ENCODE peak calls at places on chromosomes 12 and 14, in nine cellular contexts. One of them, this sample, is unnamed.

GRCh38 chr12:20557076-20557475 is 138.1 kb upstream of the SLCO1C1 start:
- DNase-seq in IMR-90: no peak
- DNase-seq in esophagus squamous epithelium: no peak
- DNase-seq in tibial nerve: no peak
- DNase-seq in ovary: no peak
- DNase-seq in lower leg skin: no peak
- DNase-seq in body of pancreas: no peak
- DNase-seq in stomach: no peak
- DNase-seq in adrenal gland: no peak
- DNase-seq in this sample: no peak

GRCh38 chr14:68254669-68255527 is 435.3 kb downstream of the RAD51B start:
- DNase-seq in IMR-90: peak
- DNase-seq in esophagus squamous epithelium: no peak
- DNase-seq in tibial nerve: no peak
- DNase-seq in ovary: no peak
- DNase-seq in lower leg skin: no peak
- DNase-seq in body of pancreas: no peak
- DNase-seq in stomach: no peak
- DNase-seq in adrenal gland: no peak
- DNase-seq in this sample: no peak

GRCh38 chr12:39814626-39815025 is 195.0 kb upstream of the ABCD2 start:
- DNase-seq in IMR-90: no peak
- DNase-seq in esophagus squamous epithelium: no peak
- DNase-seq in tibial nerve: no peak
- DNase-seq in ovary: no peak
- DNase-seq in lower leg skin: no peak
- DNase-seq in body of pancreas: no peak
- DNase-seq in stomach: no peak
- DNase-seq in adrenal gland: no peak
- DNase-seq in this sample: no peak

GRCh38 chr12:131920902-131921840 is 7.9 kb upstream of the PUS1 start:
- DNase-seq in IMR-90: no peak
- DNase-seq in esophagus squamous epithelium: no peak
- DNase-seq in tibial nerve: no peak
- DNase-seq in ovary: no peak
- DNase-seq in lower leg skin: no peak
- DNase-seq in body of pancreas: no peak
- DNase-seq in stomach: no peak
- DNase-seq in adrenal gland: peak
- DNase-seq in this sample: no peak

GRCh38 chr14:42374332-42374731 is 767.7 kb downstream of the LRFN5 start:
- DNase-seq in IMR-90: no peak
- DNase-seq in esophagus squamous epithelium: no peak
- DNase-seq in tibial nerve: no peak
- DNase-seq in ovary: no peak
- DNase-seq in lower leg skin: no peak
- DNase-seq in body of pancreas: no peak
- DNase-seq in stomach: no peak
- DNase-seq in adrenal gland: no peak
- DNase-seq in this sample: no peak

GRCh38 chr12:1606021-1606622 is 11.7 kb upstream of the FBXL14 start:
- DNase-seq in IMR-90: peak
- DNase-seq in esophagus squamous epithelium: no peak
- DNase-seq in tibial nerve: peak
- DNase-seq in ovary: peak
- DNase-seq in lower leg skin: peak
- DNase-seq in body of pancreas: peak
- DNase-seq in stomach: peak
- DNase-seq in adrenal gland: peak
- DNase-seq in this sample: peak

GRCh38 chr12:2492166-2492705 is 302.5 kb upstream of the FKBP4 start:
- DNase-seq in IMR-90: no peak
- DNase-seq in esophagus squamous epithelium: no peak
- DNase-seq in tibial nerve: no peak
- DNase-seq in ovary: no peak
- DNase-seq in lower leg skin: no peak
- DNase-seq in body of pancreas: no peak
- DNase-seq in stomach: no peak
- DNase-seq in adrenal gland: no peak
- DNase-seq in this sample: no peak

GRCh38 chr14:73973497-73973896 is 23.4 kb downstream of the COQ6 start:
- DNase-seq in IMR-90: no peak
- DNase-seq in esophagus squamous epithelium: no peak
- DNase-seq in tibial nerve: no peak
- DNase-seq in ovary: no peak
- DNase-seq in lower leg skin: no peak
- DNase-seq in body of pancreas: no peak
- DNase-seq in stomach: no peak
- DNase-seq in adrenal gland: no peak
- DNase-seq in this sample: peak

GRCh38 chr14:49960453-49960852 is 67.6 kb downstream of the ARF6 start:
- DNase-seq in IMR-90: no peak
- DNase-seq in esophagus squamous epithelium: no peak
- DNase-seq in tibial nerve: no peak
- DNase-seq in ovary: no peak
- DNase-seq in lower leg skin: no peak
- DNase-seq in body of pancreas: no peak
- DNase-seq in stomach: no peak
- DNase-seq in adrenal gland: no peak
- DNase-seq in this sample: no peak

GRCh38 chr14:49961270-49962222 is 68.7 kb downstream of the ARF6 start:
- DNase-seq in IMR-90: peak
- DNase-seq in esophagus squamous epithelium: no peak
- DNase-seq in tibial nerve: no peak
- DNase-seq in ovary: no peak
- DNase-seq in lower leg skin: no peak
- DNase-seq in body of pancreas: no peak
- DNase-seq in stomach: no peak
- DNase-seq in adrenal gland: no peak
- DNase-seq in this sample: no peak

GRCh38 chr14:49957089-49957852 is 64.4 kb downstream of the ARF6 start:
- DNase-seq in IMR-90: no peak
- DNase-seq in esophagus squamous epithelium: no peak
- DNase-seq in tibial nerve: no peak
- DNase-seq in ovary: no peak
- DNase-seq in lower leg skin: no peak
- DNase-seq in body of pancreas: no peak
- DNase-seq in stomach: no peak
- DNase-seq in adrenal gland: no peak
- DNase-seq in this sample: no peak

GRCh38 chr14:49962616-49963015 is 69.7 kb downstream of the ARF6 start:
- DNase-seq in IMR-90: no peak
- DNase-seq in esophagus squamous epithelium: no peak
- DNase-seq in tibial nerve: no peak
- DNase-seq in ovary: no peak
- DNase-seq in lower leg skin: peak
- DNase-seq in body of pancreas: no peak
- DNase-seq in stomach: peak
- DNase-seq in adrenal gland: no peak
- DNase-seq in this sample: no peak

GRCh38 chr14:49959822-49960408 is 67.0 kb downstream of the ARF6 start:
- DNase-seq in IMR-90: no peak
- DNase-seq in esophagus squamous epithelium: no peak
- DNase-seq in tibial nerve: no peak
- DNase-seq in ovary: no peak
- DNase-seq in lower leg skin: no peak
- DNase-seq in body of pancreas: peak
- DNase-seq in stomach: no peak
- DNase-seq in adrenal gland: no peak
- DNase-seq in this sample: no peak
- TF ChIP-seq POLR2A in IMR-90: no peak
- TF ChIP-seq POLR2A in esophagus squamous epithelium: no peak
- TF ChIP-seq POLR2A in tibial nerve: no peak
- TF ChIP-seq POLR2A in ovary: no peak
- TF ChIP-seq POLR2A in lower leg skin: no peak
- TF ChIP-seq POLR2A in body of pancreas: no peak
- TF ChIP-seq POLR2A in stomach: no peak
- TF ChIP-seq POLR2A in adrenal gland: no peak
- TF ChIP-seq POLR2A in this sample: no peak

DNA sequence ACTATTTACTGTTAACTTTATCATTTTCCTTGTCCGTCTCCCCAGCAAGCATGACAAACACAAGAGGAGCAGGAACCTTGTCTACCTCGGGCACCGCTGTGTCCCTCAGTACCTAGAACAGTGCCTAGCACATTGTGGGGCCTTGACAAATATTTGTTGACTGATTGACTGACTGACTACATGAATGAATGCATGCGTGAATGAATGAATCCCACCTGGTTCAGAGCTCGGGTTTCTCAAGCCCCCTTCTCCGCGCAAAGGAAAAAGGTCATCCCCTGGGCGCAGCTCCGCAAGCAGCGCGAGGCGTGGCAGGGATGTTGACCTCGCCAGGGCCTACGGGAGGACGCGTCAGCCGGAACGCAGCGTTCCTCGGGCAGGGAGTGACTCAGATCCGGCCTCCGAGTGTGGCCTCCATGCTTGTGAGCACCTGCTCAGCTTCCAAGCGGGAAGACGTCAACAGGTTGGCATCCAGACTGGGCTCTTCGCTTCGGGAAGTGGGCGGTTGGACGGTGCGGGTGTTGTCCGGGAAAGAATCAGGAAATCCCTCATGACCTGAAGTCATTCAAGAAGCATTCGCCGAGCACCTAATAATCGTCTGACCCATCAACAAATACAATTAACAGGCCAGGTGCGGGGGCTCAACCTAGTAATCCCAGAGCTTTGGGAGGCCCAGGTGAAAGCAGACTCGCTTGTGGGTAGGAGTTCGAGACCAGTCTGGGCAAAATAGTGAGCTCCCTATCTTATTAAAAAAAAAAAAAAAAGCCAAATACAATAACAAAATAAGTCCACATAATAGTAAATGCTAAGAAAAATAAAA is 13.9 kb upstream of the UBC start:
- DNase-seq in IMR-90: peak
- DNase-seq in esophagus squamous epithelium: no peak
- DNase-seq in tibial nerve: peak
- DNase-seq in ovary: peak
- DNase-seq in lower leg skin: peak
- DNase-seq in body of pancreas: peak
- DNase-seq in stomach: peak
- DNase-seq in adrenal gland: peak
- DNase-seq in this sample: peak
- TF ChIP-seq POLR2A in IMR-90: no peak
- TF ChIP-seq POLR2A in esophagus squamous epithelium: peak
- TF ChIP-seq POLR2A in tibial nerve: peak
- TF ChIP-seq POLR2A in ovary: no peak
- TF ChIP-seq POLR2A in lower leg skin: no peak
- TF ChIP-seq POLR2A in body of pancreas: no peak
- TF ChIP-seq POLR2A in stomach: no peak
- TF ChIP-seq POLR2A in adrenal gland: no peak
- TF ChIP-seq POLR2A in this sample: no peak

DNA sequence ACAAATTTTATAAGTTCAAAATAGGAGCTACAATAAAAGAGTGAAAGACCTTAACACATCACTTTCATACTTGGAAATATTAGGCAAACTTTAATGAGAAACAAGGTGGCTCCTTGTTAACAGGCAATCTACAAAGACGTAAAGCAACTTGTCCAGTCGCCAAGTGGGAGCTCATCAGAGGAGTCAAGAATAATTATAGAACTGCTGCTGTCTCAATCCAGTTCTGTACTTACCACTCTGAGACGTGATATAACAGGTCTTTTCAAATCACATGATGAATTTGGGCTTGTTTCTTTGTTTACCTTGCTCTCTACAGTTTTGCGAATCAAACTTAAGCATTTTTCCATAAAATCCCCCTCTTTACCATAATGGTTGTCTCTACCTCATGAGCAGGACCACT is 3.6 kb downstream of the YBX3 start:
- DNase-seq in IMR-90: no peak
- DNase-seq in esophagus squamous epithelium: no peak
- DNase-seq in tibial nerve: no peak
- DNase-seq in ovary: no peak
- DNase-seq in lower leg skin: peak
- DNase-seq in body of pancreas: no peak
- DNase-seq in stomach: no peak
- DNase-seq in adrenal gland: no peak
- DNase-seq in this sample: peak
- TF ChIP-seq POLR2A in IMR-90: no peak
- TF ChIP-seq POLR2A in esophagus squamous epithelium: peak
- TF ChIP-seq POLR2A in tibial nerve: no peak
- TF ChIP-seq POLR2A in ovary: no peak
- TF ChIP-seq POLR2A in lower leg skin: no peak
- TF ChIP-seq POLR2A in body of pancreas: no peak
- TF ChIP-seq POLR2A in stomach: no peak
- TF ChIP-seq POLR2A in adrenal gland: no peak
- TF ChIP-seq POLR2A in this sample: peak

GRCh38 chr14:100305446-100306255 is 593 bp downstream of the SLC25A29 start:
- DNase-seq in IMR-90: no peak
- DNase-seq in esophagus squamous epithelium: no peak
- DNase-seq in tibial nerve: no peak
- DNase-seq in ovary: peak
- DNase-seq in lower leg skin: no peak
- DNase-seq in body of pancreas: no peak
- DNase-seq in stomach: peak
- DNase-seq in adrenal gland: no peak
- DNase-seq in this sample: peak

GRCh38 chr14:100308112-100308792 is 2.0 kb upstream of the SLC25A29 start:
- DNase-seq in IMR-90: no peak
- DNase-seq in esophagus squamous epithelium: no peak
- DNase-seq in tibial nerve: no peak
- DNase-seq in ovary: no peak
- DNase-seq in lower leg skin: no peak
- DNase-seq in body of pancreas: no peak
- DNase-seq in stomach: no peak
- DNase-seq in adrenal gland: no peak
- DNase-seq in this sample: no peak

GRCh38 chr14:100306256-100306505 is at the start of gene SLC25A29:
- DNase-seq in IMR-90: no peak
- DNase-seq in esophagus squamous epithelium: no peak
- DNase-seq in tibial nerve: no peak
- DNase-seq in ovary: no peak
- DNase-seq in lower leg skin: no peak
- DNase-seq in body of pancreas: no peak
- DNase-seq in stomach: no peak
- DNase-seq in adrenal gland: no peak
- DNase-seq in this sample: no peak

GRCh38 chr14:100307215-100308111 is 1.2 kb upstream of the SLC25A29 start:
- DNase-seq in IMR-90: peak
- DNase-seq in esophagus squamous epithelium: no peak
- DNase-seq in tibial nerve: no peak
- DNase-seq in ovary: peak
- DNase-seq in lower leg skin: no peak
- DNase-seq in body of pancreas: no peak
- DNase-seq in stomach: peak
- DNase-seq in adrenal gland: peak
- DNase-seq in this sample: no peak

DNA sequence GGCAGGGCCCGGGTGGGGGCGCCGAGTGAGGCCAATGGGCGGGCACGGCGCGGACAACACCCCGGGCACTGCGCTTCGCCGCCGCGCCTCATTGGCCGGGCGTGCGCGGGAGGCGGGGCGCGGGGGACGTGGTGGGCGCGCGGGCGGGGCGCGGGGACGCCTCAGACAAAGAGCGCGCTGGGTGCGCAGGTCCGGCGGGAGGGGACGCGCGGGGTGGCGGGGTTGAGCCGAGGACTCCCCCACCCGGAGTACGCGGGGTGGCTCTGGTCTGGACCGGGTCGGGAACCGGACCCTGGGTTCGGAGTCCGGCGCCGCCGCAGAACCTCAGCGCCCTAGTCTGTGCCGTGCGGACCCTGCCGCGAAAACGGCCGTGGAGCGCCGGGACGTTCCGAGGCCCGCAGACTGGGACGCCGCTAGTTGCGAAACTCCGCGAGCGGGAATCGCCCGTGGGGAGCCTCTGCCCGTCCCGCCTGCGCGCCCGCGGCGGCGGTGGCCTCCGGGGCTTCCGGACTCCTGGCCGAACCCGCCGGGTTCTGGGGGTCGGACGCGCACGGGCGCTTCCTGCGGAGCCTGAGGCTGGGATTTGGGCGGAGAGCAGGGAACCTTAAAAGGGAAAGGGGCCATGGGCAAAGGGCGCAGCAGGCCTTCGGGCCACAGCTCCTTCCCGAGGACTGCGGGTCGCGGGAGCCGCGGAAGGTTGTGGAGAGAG is 416 bp upstream of the SLC25A29 start:
- DNase-seq in IMR-90: peak
- DNase-seq in esophagus squamous epithelium: peak
- DNase-seq in tibial nerve: peak
- DNase-seq in ovary: peak
- DNase-seq in lower leg skin: peak
- DNase-seq in body of pancreas: peak
- DNase-seq in stomach: peak
- DNase-seq in adrenal gland: peak
- DNase-seq in this sample: peak
- TF ChIP-seq POLR2A in IMR-90: peak
- TF ChIP-seq POLR2A in esophagus squamous epithelium: peak
- TF ChIP-seq POLR2A in tibial nerve: peak
- TF ChIP-seq POLR2A in ovary: peak
- TF ChIP-seq POLR2A in lower leg skin: no peak
- TF ChIP-seq POLR2A in body of pancreas: peak
- TF ChIP-seq POLR2A in stomach: peak
- TF ChIP-seq POLR2A in adrenal gland: peak
- TF ChIP-seq POLR2A in this sample: peak

This sample was measured in gastrocnemius medialis.